ENCODE peak calls at places on chromosomes 13 and 19, in ten cellular contexts. U is tibial artery, R is fibroblast of pulmonary artery, D is left ventricle myocardium inferior, E is mammary epithelial cell, L is GM12865, K is uterus, W is body of pancreas, C is GM23338, T is HFF-Myc. F is an unnamed sample.

GRCh38 chr13:77717508-77717907 is 20.0 kb downstream of the SLAIN1 start:
- DNase-seq in U (no peak), R (no peak), D (no peak), E (no peak), L (no peak), K (no peak), W (no peak), C (peak), T (no peak), F (no peak)

GRCh38 chr19:32421589-32422361 is 16.2 kb downstream of the DPY19L3 start:
- DNase-seq in U (no peak), R (peak), D (no peak), E (no peak), L (peak), K (no peak), W (peak), C (no peak), T (no peak), F (no peak)

GRCh38 chr19:55478364-55478763 is 1.9 kb downstream of the ZNF628 start:
- DNase-seq in U (no peak), R (no peak), D (no peak), E (no peak), L (no peak), K (no peak), W (no peak), C (no peak), T (no peak), F (no peak)

GRCh38 chr13:38872693-38873092 is 117.9 kb downstream of the STOML3 start:
- DNase-seq in U (no peak), R (peak), D (no peak), E (peak), L (peak), K (peak), W (peak), C (peak), T (no peak), F (no peak)

GRCh38 chr19:30336290-30336689 is 35.9 kb upstream of the ZNF536 start:
- DNase-seq in U (no peak), R (no peak), D (no peak), E (no peak), L (no peak), K (no peak), W (no peak), C (no peak), T (no peak), F (no peak)

GRCh38 chr13:76293751-76294150 is 592.5 kb downstream of the KCTD12 start:
- DNase-seq in U (no peak), R (peak), D (no peak), E (peak), L (no peak), K (no peak), W (no peak), C (no peak), T (no peak), F (no peak)

GRCh38 chr19:20662421-20663105 is 1.2 kb upstream of the ZNF626 start:
- DNase-seq in U (no peak), R (no peak), D (no peak), E (no peak), L (no peak), K (no peak), W (no peak), C (no peak), T (no peak), F (no peak)

GRCh38 chr19:38686530-38686888 is 39.1 kb downstream of the ACTN4 start:
- DNase-seq in U (no peak), R (no peak), D (no peak), E (no peak), L (peak), K (no peak), W (no peak), C (no peak), T (no peak), F (no peak)

GRCh38 chr19:40165362-40165937 is 25.8 kb upstream of the MAP3K10 start:
- DNase-seq in U (peak), R (peak), D (peak), E (no peak), L (peak), K (peak), W (peak), C (peak), T (no peak), F (no peak)

GRCh38 chr13:53010374-53011105 is 18.1 kb upstream of the OLFM4 start:
- DNase-seq in U (no peak), R (no peak), D (no peak), E (peak), L (no peak), K (no peak), W (peak), C (no peak), T (no peak), F (peak)

GRCh38 chr13:70189981-70190380 is 81.7 kb upstream of the KLHL1 start:
- DNase-seq in U (no peak), R (no peak), D (no peak), E (no peak), L (no peak), K (no peak), W (no peak), C (no peak), T (no peak), F (no peak)

GRCh38 chr13:75533866-75534265 is 3.8 kb downstream of the COMMD6 start:
- DNase-seq in U (no peak), R (no peak), D (no peak), E (no peak), L (no peak), K (no peak), W (no peak), C (no peak), T (no peak), F (no peak)

GRCh38 chr19:29807870-29808405 is 3.9 kb upstream of the CCNE1 start:
- DNase-seq in U (no peak), R (no peak), D (no peak), E (no peak), L (no peak), K (no peak), W (no peak), C (no peak), T (no peak), F (no peak)

GRCh38 chr13:112997188-112998135 is 28.4 kb downstream of the MCF2L start:
- DNase-seq in U (no peak), R (no peak), D (no peak), E (no peak), L (no peak), K (no peak), W (no peak), C (no peak), T (no peak), F (no peak)

GRCh38 chr19:30153326-30154210 is 211.5 kb downstream of the URI1 start:
- DNase-seq in U (no peak), R (no peak), D (no peak), E (no peak), L (peak), K (no peak), W (no peak), C (no peak), T (no peak), F (no peak)

GRCh38 chr13:99895428-99895998 is 76.1 kb downstream of the ZIC5 start:
- DNase-seq in U (no peak), R (peak), D (no peak), E (no peak), L (no peak), K (no peak), W (no peak), C (peak), T (no peak), F (no peak)

GRCh38 chr19:39207293-39207836 is 3.3 kb upstream of the SYCN start:
- DNase-seq in U (no peak), R (no peak), D (no peak), E (no peak), L (no peak), K (no peak), W (no peak), C (no peak), T (no peak), F (no peak)

GRCh38 chr19:40274585-40275544 is 10.3 kb downstream of the AKT2 start:
- DNase-seq in U (no peak), R (no peak), D (no peak), E (no peak), L (peak), K (no peak), W (no peak), C (no peak), T (no peak), F (no peak)

GRCh38 chr13:58051807-58052375 is 420.3 kb downstream of the PCDH17 start:
- DNase-seq in U (no peak), R (no peak), D (no peak), E (no peak), L (no peak), K (no peak), W (no peak), C (peak), T (no peak), F (no peak)

GRCh38 chr13:107450931-107451330 is 764.4 kb downstream of the LIG4 start:
- DNase-seq in U (peak), R (peak), D (no peak), E (no peak), L (no peak), K (no peak), W (no peak), C (no peak), T (no peak), F (no peak)

GRCh38 chr13:70604448-70604847 is 496.2 kb upstream of the KLHL1 start:
- DNase-seq in U (no peak), R (no peak), D (no peak), E (no peak), L (no peak), K (no peak), W (peak), C (peak), T (no peak), F (no peak)

GRCh38 chr19:2290441-2291184 is 8.6 kb upstream of the PEAK3 start:
- DNase-seq in U (no peak), R (no peak), D (no peak), E (peak), L (peak), K (no peak), W (no peak), C (peak), T (no peak), F (no peak)

GRCh38 chr19:2289714-2290435 is 7.9 kb upstream of the PEAK3 start:
- DNase-seq in U (no peak), R (no peak), D (peak), E (peak), L (peak), K (no peak), W (peak), C (peak), T (no peak), F (no peak)

GRCh38 chr19:2296141-2296540 is 11.8 kb downstream of the LINGO3 start:
- DNase-seq in U (no peak), R (no peak), D (no peak), E (no peak), L (no peak), K (no peak), W (no peak), C (no peak), T (no peak), F (no peak)

GRCh38 chr19:2291185-2291751 is 9.3 kb upstream of the PEAK3 start:
- DNase-seq in U (no peak), R (no peak), D (no peak), E (peak), L (no peak), K (no peak), W (no peak), C (peak), T (no peak), F (no peak)

DNA sequence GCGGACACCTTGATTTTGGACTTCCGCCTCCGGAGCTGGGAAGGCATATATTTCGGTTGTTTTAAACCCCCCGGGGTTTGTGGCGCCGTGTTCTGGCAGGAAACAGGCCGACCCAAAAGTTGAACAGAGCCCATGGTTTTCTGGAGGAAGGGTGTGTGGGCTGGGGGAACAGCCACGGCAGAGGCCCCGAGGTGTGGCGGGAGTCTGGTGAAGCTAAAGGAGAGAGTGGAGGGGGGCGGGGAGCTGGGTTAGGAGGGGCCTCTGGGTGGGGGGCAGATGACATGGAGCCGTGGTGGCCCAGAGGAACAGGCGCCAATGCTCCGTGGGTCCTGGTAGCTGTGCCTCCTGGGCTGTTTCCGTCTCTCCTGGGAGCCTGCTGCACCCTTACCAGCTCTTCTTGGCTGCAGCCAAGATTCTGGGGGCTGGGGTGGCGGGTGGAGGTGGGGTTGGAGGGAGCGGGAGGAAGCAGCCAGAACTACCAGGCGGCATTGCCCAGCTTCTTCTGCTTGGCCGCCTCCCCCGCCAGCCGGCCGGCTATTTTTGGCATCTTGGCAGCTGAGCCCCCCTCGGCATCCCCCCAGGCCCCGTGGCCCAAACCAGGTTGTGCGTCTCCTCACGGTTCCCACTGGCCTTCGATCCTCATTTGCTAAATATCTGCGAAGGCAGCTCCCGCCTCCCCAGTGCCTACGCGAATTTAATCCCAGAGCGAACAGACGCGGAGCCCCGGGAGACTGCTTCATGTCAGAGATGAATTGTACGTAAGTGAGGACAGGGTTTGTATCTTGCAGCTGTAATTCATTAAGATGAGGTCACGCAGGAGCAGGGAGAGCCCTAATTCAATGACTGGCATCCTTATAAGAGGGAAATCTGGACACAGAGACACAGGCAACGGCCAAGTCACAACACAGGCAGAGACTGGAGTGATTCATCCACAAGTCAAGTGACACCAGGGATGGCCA is 12.7 kb upstream of the PEAK3 start:
- DNase-seq in U (no peak), R (peak), D (no peak), E (no peak), L (no peak), K (peak), W (no peak), C (no peak), T (peak), F (no peak)
- H3K4me3 ChIP-seq in U (peak), R (no peak), D (peak), E (no peak), L (no peak), K (no peak), W (no peak), C (no peak), T (no peak), F (no peak)

DNA sequence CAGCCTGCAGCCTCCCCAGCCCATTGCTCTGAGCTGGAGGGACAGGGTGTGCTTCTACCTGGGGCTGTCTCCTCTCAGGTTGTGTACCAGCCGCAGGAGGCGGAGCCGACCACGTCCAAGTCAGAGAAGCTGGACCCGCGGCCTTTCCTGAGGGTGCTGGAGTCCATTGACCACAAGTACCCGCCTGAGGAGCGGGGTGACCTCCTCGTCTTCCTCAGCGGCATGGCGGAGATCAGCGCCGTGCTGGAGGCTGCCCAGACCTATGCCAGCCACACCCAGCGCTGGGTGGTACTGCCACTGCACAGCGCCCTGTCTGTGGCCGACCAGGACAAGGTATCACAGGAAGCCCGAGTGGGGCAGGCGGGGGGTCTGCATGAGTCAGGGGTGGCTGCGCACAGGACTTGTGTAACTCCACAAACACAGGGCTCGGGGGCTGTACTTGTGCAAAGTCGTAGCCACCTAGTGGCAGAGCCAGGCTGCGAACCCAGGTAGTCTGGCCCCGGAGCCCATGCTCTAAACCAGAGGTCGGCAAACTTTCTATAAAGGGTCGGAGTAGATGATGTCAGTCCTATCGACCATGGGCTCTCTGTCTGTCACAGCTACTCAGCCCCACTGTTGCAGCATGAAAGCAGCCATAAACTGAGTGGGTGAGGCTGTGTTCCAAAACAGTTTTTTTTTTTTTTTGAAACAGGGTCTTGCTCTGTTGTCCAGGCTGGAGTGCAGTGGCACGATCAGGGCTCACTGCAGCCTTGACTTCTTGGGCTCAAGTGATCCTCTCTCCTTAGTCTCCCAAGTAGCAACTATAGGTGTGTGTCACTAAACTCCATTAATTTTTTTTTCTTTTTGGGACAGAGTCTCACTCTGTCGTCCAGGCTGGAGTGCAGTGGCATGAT is 8.9 kb downstream of the DHX34 start:
- DNase-seq in U (no peak), R (no peak), D (no peak), E (no peak), L (peak), K (no peak), W (no peak), C (peak), T (no peak), F (no peak)
- TF ChIP-seq CTCF in U (no peak), R (peak), D (no peak), E (peak), L (no peak), K (no peak), W (no peak), C (peak), T (no peak), F (peak)

DNA sequence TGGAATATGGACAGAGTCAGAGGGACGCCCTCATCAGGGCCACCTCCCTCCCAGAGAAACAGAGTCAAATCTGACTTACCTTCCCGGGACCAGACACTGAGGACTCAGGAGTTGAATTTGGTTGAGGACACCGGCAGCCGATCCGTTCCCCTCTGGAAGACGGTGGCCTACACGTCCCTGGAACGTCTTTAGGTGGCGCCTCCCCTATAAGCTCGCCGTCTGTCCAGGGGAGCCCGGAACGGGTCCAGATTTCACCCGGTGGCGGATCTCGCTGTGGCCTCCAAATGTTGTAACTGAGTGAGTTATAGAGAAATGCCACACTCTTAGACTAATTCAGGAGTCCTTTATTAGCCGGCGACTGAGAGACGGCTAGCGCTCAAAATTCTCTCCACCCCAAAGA is 9.0 kb downstream of the TNFSF14 start:
- DNase-seq in U (no peak), R (no peak), D (no peak), E (no peak), L (no peak), K (peak), W (no peak), C (peak), T (no peak), F (no peak)
- H3K4me3 ChIP-seq in U (no peak), R (no peak), D (no peak), E (no peak), L (no peak), K (no peak), W (no peak), C (no peak), T (no peak), F (no peak)

DNA sequence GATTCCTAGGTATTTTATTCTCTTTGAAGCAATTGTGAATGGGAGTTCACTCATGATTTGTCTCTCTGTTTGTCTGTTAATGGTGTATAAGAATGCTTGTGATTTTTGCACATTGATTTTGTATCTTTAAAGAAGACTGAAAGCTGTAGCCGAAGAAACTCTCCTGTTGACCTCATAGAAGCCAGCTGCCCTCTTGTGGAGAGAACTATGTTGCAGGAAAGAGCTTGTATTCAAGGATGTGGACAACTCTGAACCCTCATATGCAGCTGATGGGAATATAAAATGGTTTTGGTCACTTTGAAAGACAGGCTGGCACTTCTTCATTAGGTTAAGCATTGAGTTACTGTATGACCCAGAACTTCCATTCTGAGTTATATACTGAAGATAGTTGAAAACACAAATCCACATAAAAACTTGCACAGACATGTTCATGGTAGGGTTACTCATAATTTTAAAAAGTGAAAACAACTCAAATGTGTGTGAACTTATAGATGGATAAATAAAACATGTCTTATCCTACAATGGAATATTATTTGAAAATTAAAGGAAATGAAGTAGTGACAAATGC is 65.8 kb upstream of the SLITRK6 start:
- DNase-seq in U (no peak), R (peak), D (no peak), E (peak), L (peak), K (no peak), W (no peak), C (peak), T (no peak), F (peak)
- TF ChIP-seq CTCF in U (no peak), R (peak), D (no peak), E (peak), L (peak), K (no peak), W (no peak), C (peak), T (no peak), F (peak)

GRCh38 chr13:41019027-41019487 is at the start of gene ELF1:
- DNase-seq in U (peak), R (peak), D (no peak), E (peak), L (peak), K (no peak), W (peak), C (peak), T (peak), F (peak)

GRCh38 chr13:41019578-41020347 is 647 bp upstream of the ELF1 start:
- DNase-seq in U (no peak), R (no peak), D (no peak), E (no peak), L (no peak), K (no peak), W (no peak), C (no peak), T (no peak), F (no peak)

GRCh38 chr13:41017153-41017552 is 2.0 kb downstream of the ELF1 start:
- DNase-seq in U (peak), R (no peak), D (no peak), E (peak), L (peak), K (no peak), W (peak), C (no peak), T (no peak), F (no peak)

GRCh38 chr13:41018583-41018909 is 570 bp downstream of the ELF1 start:
- DNase-seq in U (no peak), R (no peak), D (no peak), E (no peak), L (no peak), K (no peak), W (no peak), C (no peak), T (no peak), F (no peak)

GRCh38 chr13:41017744-41018582 is 1.2 kb downstream of the ELF1 start:
- DNase-seq in U (no peak), R (no peak), D (no peak), E (peak), L (peak), K (no peak), W (no peak), C (no peak), T (no peak), F (no peak)
- H3K4me3 ChIP-seq in U (peak), R (no peak), D (peak), E (peak), L (peak), K (peak), W (no peak), C (no peak), T (peak), F (no peak)